ENCODE peak calls at places on chromosome 16, in nine cellular contexts. N, E, D, C, U, A, X, L and I are unnamed samples.

GRCh38 chr16:17224350-17224749 is 246.4 kb downstream of the XYLT1 start:
- DNase-seq in C (no peak), U (no peak), X (no peak), E (no peak), N (no peak), L (no peak), D (no peak), A (no peak), I (no peak)

GRCh38 chr16:66161942-66162341 is 204.5 kb upstream of the CDH5 start:
- DNase-seq in A (no peak), D (no peak), C (no peak), N (no peak), E (no peak), L (no peak), U (no peak), X (no peak), I (no peak)

GRCh38 chr16:58476791-58477190 is 23.2 kb upstream of the NDRG4 start:
- DNase-seq in N (no peak), E (no peak), X (no peak), L (no peak), A (no peak), D (no peak), C (no peak), U (no peak), I (no peak)

GRCh38 chr16:2033057-2033911 is 6.6 kb downstream of the NHERF2 start:
- DNase-seq in U (peak; percentile 55), D (peak; percentile 50), N (peak; percentile 59), C (peak; percentile 38), E (peak; percentile 37), A (no peak), L (peak; percentile 83), X (no peak), I (no peak)

GRCh38 chr16:83706394-83706793 is 101.4 kb upstream of the HSBP1 start:
- DNase-seq in L (no peak), C (no peak), N (peak; percentile 82), A (no peak), E (peak; percentile 17), D (no peak), U (no peak), X (no peak), I (no peak)

GRCh38 chr16:68658258-68658973 is 13.3 kb downstream of the CDH3 start:
- DNase-seq in L (no peak), N (peak; percentile 84), U (peak; percentile 27), C (peak; percentile 16), E (peak; percentile 99), X (peak; percentile 50), A (no peak), D (no peak), I (peak; percentile 86)

GRCh38 chr16:58286280-58286679 is 8.5 kb downstream of the PRSS54 start:
- DNase-seq in L (no peak), A (no peak), D (no peak), U (no peak), N (no peak), X (no peak), E (no peak), C (no peak), I (no peak)

GRCh38 chr16:69319826-69320730 is 8.9 kb downstream of the VPS4A start:
- DNase-seq in D (no peak), L (no peak), C (no peak), X (no peak), E (no peak), N (no peak), A (no peak), U (no peak), I (no peak)

GRCh38 chr16:22321340-22322001 is 24.3 kb downstream of the POLR3E start:
- DNase-seq in X (peak; percentile 72), L (peak; percentile 84), U (peak; percentile 76), N (peak; percentile 35), D (peak; percentile 76), A (peak; percentile 83), E (peak; percentile 55), C (peak; percentile 83), I (peak; percentile 40)

GRCh38 chr16:49464877-49465504 is 91.4 kb downstream of the C16orf78 start:
- DNase-seq in E (no peak), U (no peak), X (no peak), N (no peak), D (peak; percentile 34), L (peak; percentile 59), C (peak; percentile 75), A (peak; percentile 66), I (no peak)

GRCh38 chr16:47866431-47866830 is 289.4 kb downstream of the ABCC12 start:
- DNase-seq in A (no peak), C (no peak), U (no peak), L (no peak), E (peak; percentile 42), N (no peak), X (no peak), D (no peak), I (no peak)

GRCh38 chr16:16884451-16884850 is 505.5 kb downstream of the NPIPA7 start:
- DNase-seq in A (no peak), C (no peak), N (no peak), E (no peak), U (no peak), L (no peak), X (no peak), D (no peak), I (no peak)

GRCh38 chr16:10923650-10924214 is 18.5 kb downstream of the DEXI start:
- DNase-seq in L (no peak), C (no peak), X (no peak), A (no peak), U (no peak), N (no peak), E (no peak), D (no peak), I (no peak)

GRCh38 chr16:80656731-80657150 is 115.9 kb downstream of the DYNLRB2 start:
- DNase-seq in N (no peak), C (peak; percentile 32), D (no peak), U (no peak), E (no peak), X (no peak), L (no peak), A (no peak), I (no peak)

DNA sequence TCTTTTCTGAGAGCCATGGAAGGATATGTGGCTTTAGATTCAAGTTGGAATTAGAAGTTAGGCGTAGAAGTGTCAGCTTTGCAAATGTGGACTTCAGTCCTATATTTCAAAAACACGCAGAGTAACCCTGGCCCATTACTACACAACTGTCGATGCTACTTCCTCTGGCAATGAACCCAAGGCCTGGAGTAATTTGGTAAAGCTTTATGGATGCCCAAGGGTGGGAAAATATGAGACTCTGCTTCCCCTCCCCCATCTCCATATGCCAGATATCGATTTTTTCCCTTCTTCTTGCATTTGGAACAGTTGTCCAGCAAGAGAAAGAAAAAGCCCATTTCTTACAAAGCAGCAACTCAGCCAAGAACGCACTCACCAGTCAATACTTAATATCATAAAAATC is 2.9 kb upstream of the MAP1LC3B start:
- DNase-seq in D (peak; percentile 26), X (no peak), A (no peak), C (no peak), N (no peak), L (no peak), U (no peak), E (no peak), I (no peak)
- H3K4me2 ChIP-seq in D (peak overlapping the region; percentile 21), X (peak overlapping the region; percentile 80), A (peak overlapping the region; percentile 8), C (no peak overlapping the region), N (no peak overlapping the region), L (no peak overlapping the region), U (no peak overlapping the region), E (no peak overlapping the region), I (no peak overlapping the region)

GRCh38 chr16:57284206-57284951 is at the start of gene PLLP:
- DNase-seq in D (peak; percentile 63), L (peak; percentile 90), U (peak; percentile 13), E (peak; percentile 57), N (no peak), X (peak; percentile 69), A (no peak), C (peak; percentile 69), I (no peak)
- H3K4me2 ChIP-seq in D (peak within 1 kb of the TSS; percentile 73), L (peak within 1 kb of the TSS; percentile 82), U (peak within 1 kb of the TSS; percentile 75), E (peak within 1 kb of the TSS; percentile 94), N (peak within 1 kb of the TSS; percentile 80), X (peak within 1 kb of the TSS; percentile 92), A (peak within 1 kb of the TSS; percentile 62), C (peak within 1 kb of the TSS; percentile 81), I (peak within 1 kb of the TSS; percentile 71)

DNA sequence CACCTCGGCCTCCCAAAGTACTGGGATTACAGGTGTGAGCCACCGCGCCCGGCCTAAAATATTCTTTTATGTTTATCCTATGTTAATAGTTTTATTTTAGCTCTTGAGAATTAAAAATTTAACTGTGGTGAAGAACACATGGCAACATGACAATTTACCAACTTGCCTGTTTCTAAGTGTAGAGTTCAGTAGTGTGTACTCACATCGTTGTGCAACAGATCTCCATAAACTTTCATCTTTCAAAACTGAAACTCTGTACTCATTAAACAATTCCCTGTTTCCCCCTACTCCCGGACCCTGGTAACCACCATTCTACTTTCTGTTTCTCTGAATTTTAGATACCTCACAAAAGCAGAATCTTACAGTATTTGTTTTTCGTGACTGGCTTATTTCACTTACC is 17.2 kb downstream of the IST1 start:
- DNase-seq in U (no peak), A (no peak), N (no peak), L (no peak), D (no peak), C (no peak), E (no peak), X (no peak), I (no peak)
- H3K4me2 ChIP-seq in U (no peak overlapping the region), A (no peak overlapping the region), N (no peak overlapping the region), L (no peak overlapping the region), D (no peak overlapping the region), C (no peak overlapping the region), E (no peak overlapping the region), X (no peak overlapping the region), I (no peak overlapping the region)

DNA sequence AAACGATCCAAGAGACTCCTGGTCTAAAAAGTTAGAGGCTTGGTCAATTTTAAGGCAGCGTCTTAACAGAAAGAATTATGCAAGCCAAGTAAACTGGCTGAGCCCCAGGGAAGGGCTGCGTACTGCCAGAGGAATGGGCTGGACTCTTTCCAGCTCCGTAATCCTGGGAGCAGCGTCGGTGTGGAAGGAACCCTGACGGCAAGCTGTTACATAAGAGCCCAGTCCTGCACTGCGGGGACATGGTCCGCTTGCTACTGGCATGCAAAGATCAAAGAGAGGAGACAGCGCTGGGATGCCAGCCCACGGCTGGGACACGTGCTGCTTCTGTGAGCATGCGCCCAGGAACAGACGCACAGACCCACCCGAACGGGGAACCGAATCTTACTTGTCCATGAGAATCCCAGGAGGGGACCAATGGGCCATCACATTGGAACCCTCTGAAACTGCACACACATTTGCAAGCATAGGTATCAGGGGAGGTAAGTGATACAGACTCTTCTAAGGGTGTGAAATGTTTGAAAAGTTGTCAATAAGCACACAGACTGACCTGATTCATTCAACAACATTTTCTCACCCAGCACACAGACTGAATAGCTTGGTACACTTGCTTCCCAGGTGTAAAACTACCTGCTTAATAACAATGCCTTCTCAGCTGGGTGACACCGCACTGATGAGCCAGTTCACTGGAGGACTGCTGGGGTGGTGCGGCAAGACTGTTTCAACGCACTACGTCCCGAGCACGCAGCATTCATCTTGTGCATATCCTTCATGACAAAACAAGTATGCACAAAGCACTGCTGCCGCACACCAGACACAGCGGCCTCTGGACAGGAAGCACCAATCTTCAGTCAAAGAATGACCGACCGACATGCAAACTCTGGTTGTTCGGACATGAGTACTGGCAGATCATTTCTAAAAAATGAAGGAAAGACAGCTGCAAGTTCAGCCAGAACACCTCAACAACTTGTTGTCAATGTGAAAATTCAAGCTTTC is 94.9 kb downstream of the ANKRD11 start:
- DNase-seq in N (peak; percentile 96), U (peak; percentile 98), D (no peak), L (peak; percentile 69), A (no peak), E (peak; percentile 88), X (peak; percentile 88), C (peak; percentile 39), I (peak; percentile 84)
- H3K4me2 ChIP-seq in N (peak overlapping the region; percentile 76), U (peak overlapping the region; percentile 79), D (no peak overlapping the region), L (peak overlapping the region; percentile 69), A (no peak overlapping the region), E (peak overlapping the region; percentile 59), X (peak overlapping the region; percentile 71), C (peak overlapping the region; percentile 14), I (peak overlapping the region; percentile 36)